ENCODE peak calls at places on chromosomes 11 and 22, in four cellular contexts. X, S, B and L are unnamed samples.

GRCh38 chr11:64084146-64084961 is 48.6 kb downstream of the FLRT1 start:
- DNase-seq in S (no peak), X (no peak), B (no peak), L (no peak)

GRCh38 chr11:73716153-73717056 is 44.5 kb downstream of the RAB6A start:
- DNase-seq in B (peak), S (no peak), X (no peak), L (no peak)

GRCh38 chr11:8286886-8287285 is 23.2 kb upstream of the LMO1 start:
- DNase-seq in S (no peak), X (peak), B (no peak), L (no peak)

GRCh38 chr11:62025429-62026105 is 58.1 kb upstream of the FTH1 start:
- DNase-seq in S (peak), X (no peak), B (peak), L (no peak)

GRCh38 chr11:114774599-114775365 is 96.5 kb downstream of the NXPE2 start:
- DNase-seq in B (peak), S (no peak), X (peak), L (no peak)

GRCh38 chr11:126115820-126116319 is 53.2 kb upstream of the CDON start:
- DNase-seq in S (peak), X (peak), B (peak), L (no peak)

GRCh38 chr11:970319-970871 is 44.7 kb downstream of the AP2A2 start:
- DNase-seq in S (no peak), B (no peak), X (no peak), L (no peak)

GRCh38 chr11:15175780-15176179 is 61.1 kb downstream of the INSC start:
- DNase-seq in B (no peak), S (no peak), X (no peak), L (no peak)

GRCh38 chr11:121807051-121807450 is 309.0 kb downstream of the BLID start:
- DNase-seq in B (no peak), X (no peak), S (no peak), L (no peak)

GRCh38 chr11:67240575-67241389 is 25.5 kb upstream of the GRK2 start:
- DNase-seq in X (peak), S (peak), B (peak), L (no peak)

GRCh38 chr22:27213291-27213690 is 555.9 kb downstream of the MIAT start:
- DNase-seq in X (no peak), S (no peak), B (no peak), L (no peak)

GRCh38 chr22:37370306-37370979 is 56.8 kb downstream of the ELFN2 start:
- DNase-seq in B (no peak), X (no peak), S (no peak), L (no peak)

GRCh38 chr11:6931146-6931713 is 5.0 kb downstream of the ZNF215 start:
- DNase-seq in S (no peak), X (no peak), B (no peak), L (no peak)

GRCh38 chr22:44707178-44707577 is 5.2 kb downstream of the PRR5 start:
- DNase-seq in B (no peak), X (no peak), S (no peak), L (no peak)

GRCh38 chr22:24010018-24010391 is 1.1 kb upstream of the CABIN1 start:
- DNase-seq in X (no peak), S (no peak), B (no peak), L (no peak)

GRCh38 chr22:40024201-40025061 is 29.7 kb downstream of the FAM83F start:
- DNase-seq in B (peak), S (peak), X (peak), L (no peak)

GRCh38 chr11:112761911-112762685 is 199.1 kb upstream of the NCAM1 start:
- DNase-seq in X (no peak), B (no peak), S (peak), L (no peak)

GRCh38 chr22:40094449-40094848 is 83.3 kb upstream of the TNRC6B start:
- DNase-seq in X (no peak), S (no peak), B (no peak), L (no peak)

GRCh38 chr11:18192988-18193387 is 20.4 kb downstream of the MRGPRX4 start:
- DNase-seq in B (no peak), X (peak), S (peak), L (no peak)

GRCh38 chr11:9651481-9651880 is 12.4 kb upstream of the SWAP70 start:
- DNase-seq in S (no peak), B (no peak), X (no peak), L (no peak)

GRCh38 chr11:64084962-64085710 is 49.4 kb downstream of the FLRT1 start:
- DNase-seq in X (no peak), B (peak), S (no peak), L (no peak)

GRCh38 chr22:28594784-28595324 is 84.8 kb downstream of the TTC28 start:
- DNase-seq in S (peak), X (peak), B (peak), L (peak)

GRCh38 chr11:132357811-132358572 is 987.6 kb downstream of the NTM start:
- DNase-seq in X (no peak), B (no peak), S (no peak), L (no peak)

GRCh38 chr11:65560555-65561418 is 2.6 kb upstream of the LTBP3 start:
- DNase-seq in B (no peak), X (peak), S (no peak), L (no peak)

GRCh38 chr11:1825785-1826451 is 8.9 kb upstream of the SYT8 start:
- DNase-seq in S (no peak), B (no peak), X (no peak), L (no peak)

GRCh38 chr11:22991196-22991595 is 130.9 kb upstream of the CCDC179 start:
- DNase-seq in B (no peak), S (no peak), X (no peak), L (no peak)

GRCh38 chr22:50016988-50017700 is 4.6 kb upstream of the IL17REL start:
- DNase-seq in B (no peak), X (peak), S (no peak), L (no peak)

GRCh38 chr11:107566569-107566968 is 1.0 kb upstream of the ALKBH8 start:
- DNase-seq in B (no peak), S (no peak), X (no peak), L (no peak)
- H3K4me3 ChIP-seq in B (no peak), S (peak), X (no peak), L (no peak)

DNA sequence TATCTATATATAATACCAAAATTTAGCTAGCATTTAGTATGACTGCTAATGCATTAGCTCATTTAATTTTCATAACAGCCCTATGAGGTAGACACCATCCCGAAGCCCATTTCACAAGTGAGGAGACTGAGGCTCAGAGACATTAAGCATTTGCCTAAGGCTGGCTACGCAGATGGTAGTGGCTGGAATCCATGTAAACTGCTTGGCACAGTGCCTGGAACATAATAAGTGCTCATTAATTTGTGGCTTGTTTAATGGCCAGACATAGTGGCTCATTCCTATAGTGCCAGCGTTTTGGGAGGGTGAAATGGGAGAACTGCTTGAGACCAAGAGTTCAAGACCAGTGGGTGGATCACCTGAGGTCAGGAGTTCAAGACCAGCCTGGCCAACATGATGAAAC is 17.8 kb upstream of the TP53I11 start:
- DNase-seq in S (no peak), B (no peak), X (no peak), L (no peak)
- TF ChIP-seq EZH2 in S (no peak), B (no peak), X (no peak), L (no peak)

GRCh38 chr11:27039873-27040272 is 742 bp upstream of the BBOX1 start:
- DNase-seq in B (no peak), X (no peak), S (no peak), L (no peak)
- H3K27ac ChIP-seq in B (no peak), X (no peak), S (peak), L (no peak)

DNA sequence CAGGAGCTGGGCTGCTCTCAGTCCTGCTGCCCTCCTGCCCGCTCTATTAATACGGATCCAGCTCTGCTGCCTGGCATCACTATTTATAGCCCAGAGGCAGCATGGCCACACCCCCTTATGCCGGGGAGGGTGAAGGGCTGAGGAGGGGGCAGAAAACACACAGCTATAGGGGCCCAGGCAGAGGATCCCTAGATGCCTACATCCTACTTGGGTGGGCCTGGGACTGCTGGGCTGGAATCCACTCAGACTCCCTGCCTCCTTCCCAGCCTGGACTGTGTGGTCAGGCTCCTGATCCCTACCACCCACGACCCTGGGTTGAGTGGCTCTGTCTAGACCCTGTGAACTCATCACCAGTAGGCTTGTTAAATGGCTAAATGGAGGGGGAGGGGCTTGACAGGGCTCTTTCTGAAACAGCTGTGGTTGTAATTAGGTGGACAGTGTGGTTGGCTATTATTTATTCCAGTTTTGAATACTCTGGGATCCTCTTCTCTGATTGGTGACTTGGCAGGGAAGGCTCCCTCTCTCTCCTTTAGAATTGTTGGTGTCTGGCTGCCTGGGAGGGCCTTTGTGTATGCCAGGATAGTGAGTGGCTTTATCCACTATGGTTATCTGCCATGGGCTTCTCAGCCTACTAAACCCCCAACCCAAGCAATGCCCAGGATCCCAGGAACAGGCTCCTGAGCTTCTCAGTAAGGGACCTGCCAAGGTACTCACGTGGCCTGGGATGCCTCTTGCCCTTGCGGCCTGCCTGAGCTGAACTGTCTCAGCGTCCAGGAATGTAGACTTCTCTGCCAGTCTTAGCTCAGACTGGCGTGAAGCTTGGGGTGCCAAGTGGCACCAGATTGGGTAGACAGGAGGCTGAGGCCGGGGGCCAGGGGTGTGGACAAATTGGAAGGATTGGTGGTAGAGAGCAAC is 15.2 kb downstream of the PHLDB1 start:
- DNase-seq in X (peak), B (no peak), S (peak), L (no peak)
- H3K4me3 ChIP-seq in X (peak), B (peak), S (peak), L (peak)

GRCh38 chr11:68854273-68854958 is 12.7 kb upstream of the CPT1A start:
- DNase-seq in B (no peak), X (peak), S (no peak), L (no peak)
- TF ChIP-seq EZH2 in B (no peak), X (peak), S (no peak), L (no peak)

GRCh38 chr11:11581493-11581880 is 40.3 kb downstream of the GALNT18 start:
- DNase-seq in B (no peak), S (no peak), X (no peak), L (no peak)

GRCh38 chr11:11580012-11580411 is 41.8 kb downstream of the GALNT18 start:
- DNase-seq in X (no peak), S (no peak), B (no peak), L (no peak)

GRCh38 chr11:11582261-11582701 is 39.5 kb downstream of the GALNT18 start:
- DNase-seq in S (no peak), B (no peak), X (no peak), L (no peak)

GRCh38 chr11:11579012-11579755 is 42.6 kb downstream of the GALNT18 start:
- DNase-seq in X (no peak), B (no peak), S (no peak), L (no peak)

DNA sequence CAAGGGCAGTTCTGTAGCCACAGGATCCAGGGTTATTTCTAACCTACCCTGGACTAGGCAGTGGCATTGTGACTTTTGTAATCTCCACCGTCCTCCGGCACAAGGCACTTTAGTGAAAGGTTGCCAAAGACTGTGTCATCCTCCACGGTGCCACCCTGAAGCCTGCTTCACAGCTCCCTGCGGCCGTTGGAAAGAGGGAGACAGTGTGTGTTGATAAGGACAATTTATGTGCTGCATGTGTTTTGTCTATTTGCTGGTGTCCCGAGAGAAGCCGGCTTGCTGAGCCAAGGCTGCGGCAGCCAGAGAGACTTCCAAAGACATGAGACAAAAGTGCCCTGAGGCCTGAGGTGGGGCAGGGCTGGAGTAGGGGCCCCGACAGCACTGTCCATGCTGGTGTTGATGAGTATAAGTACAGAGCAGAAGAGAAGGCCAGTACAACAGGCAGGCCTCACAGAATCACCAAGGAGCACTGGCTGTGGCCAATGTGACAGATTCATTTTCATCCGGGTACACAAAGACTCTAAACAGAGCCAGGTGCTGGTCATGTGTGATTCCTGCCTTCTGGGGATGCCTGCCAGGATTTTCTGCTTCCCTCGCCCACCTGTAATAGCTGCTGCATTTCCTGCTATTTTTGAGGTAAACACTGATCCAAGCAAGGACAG is 40.8 kb downstream of the GALNT18 start:
- DNase-seq in X (no peak), B (no peak), S (no peak), L (no peak)
- H3K27ac ChIP-seq in X (no peak), B (no peak), S (no peak), L (no peak)